ENCODE peak calls at places on chromosomes 6 and 20, in eight cellular contexts. Q is neural crest cell, G is mammary epithelial cell, O is fibroblast of pulmonary artery, U is nephron progenitor cell, Z is HFFc6, V is kidney epithelial cell, N is vagina. I is an unnamed sample.
A peak's percentile ranks its signal among the peaks of the same experiment; 100 is the strongest.

GRCh38 chr6:111846511-111847409 is 26.5 kb downstream of the FYN start:
- DNase-seq in Q (no peak), G (no peak), O (no peak), U (no peak), Z (no peak), V (no peak), N (no peak), I (no peak)

GRCh38 chr20:43458422-43458924 is 777 bp downstream of the SRSF6 start:
- DNase-seq in Q (no peak), G (peak; percentile 4), O (no peak), U (no peak), Z (no peak), V (no peak), N (no peak), I (no peak)

GRCh38 chr6:55925292-55925691 is 49.9 kb upstream of the BMP5 start:
- DNase-seq in Q (no peak), G (peak; percentile 85), O (peak; percentile 84), U (no peak), Z (peak; percentile 61), V (peak; percentile 70), N (no peak), I (no peak)

GRCh38 chr6:132612449-132613116 is 11.5 kb downstream of the TAAR2 start:
- DNase-seq in Q (no peak), G (no peak), O (no peak), U (no peak), Z (no peak), V (no peak), N (no peak), I (no peak)

GRCh38 chr6:36247691-36248090 is 22.2 kb upstream of the PNPLA1 start:
- DNase-seq in Q (no peak), G (no peak), O (peak; percentile 85), U (no peak), Z (peak; percentile 61), V (no peak), N (no peak), I (no peak)

GRCh38 chr6:135651964-135652755 is 154.6 kb upstream of the AHI1 start:
- DNase-seq in Q (no peak), G (no peak), O (no peak), U (no peak), Z (no peak), V (no peak), N (no peak), I (no peak)

GRCh38 chr6:43814865-43815264 is 44.9 kb downstream of the VEGFA start:
- DNase-seq in Q (no peak), G (no peak), O (no peak), U (no peak), Z (no peak), V (no peak), N (no peak), I (no peak)

GRCh38 chr20:16368645-16369292 is 204.5 kb downstream of the KIF16B start:
- DNase-seq in Q (no peak), G (no peak), O (peak; percentile 20), U (no peak), Z (no peak), V (no peak), N (no peak), I (no peak)

GRCh38 chr6:36505744-36506534 is 41.3 kb downstream of the STK38 start:
- DNase-seq in Q (no peak), G (no peak), O (no peak), U (no peak), Z (no peak), V (no peak), N (no peak), I (no peak)

GRCh38 chr20:46004813-46005505 is 3.7 kb upstream of the MMP9 start:
- DNase-seq in Q (no peak), G (peak; percentile 86), O (no peak), U (no peak), Z (no peak), V (no peak), N (no peak), I (no peak)

GRCh38 chr20:9995514-9996272 is 39.1 kb upstream of the ANKEF1 start:
- DNase-seq in Q (no peak), G (no peak), O (no peak), U (no peak), Z (no peak), V (no peak), N (no peak), I (no peak)

GRCh38 chr20:49497217-49497560 is 14.7 kb upstream of the KCNB1 start:
- DNase-seq in Q (no peak), G (no peak), O (no peak), U (no peak), Z (no peak), V (no peak), N (no peak), I (no peak)

GRCh38 chr6:83057705-83058321 is 7.8 kb downstream of the UBE3D start:
- DNase-seq in Q (peak; percentile 34), G (peak; percentile 37), O (peak; percentile 69), U (peak; percentile 49), Z (peak; percentile 22), V (no peak), N (no peak), I (peak; percentile 18)

GRCh38 chr6:5712349-5713215 is 294.1 kb downstream of the NRN1 start:
- DNase-seq in Q (no peak), G (no peak), O (no peak), U (no peak), Z (no peak), V (no peak), N (no peak), I (no peak)

GRCh38 chr20:62632575-62632974 is 9.7 kb upstream of the SLCO4A1 start:
- DNase-seq in Q (no peak), G (no peak), O (no peak), U (no peak), Z (no peak), V (no peak), N (no peak), I (no peak)

GRCh38 chr6:5246870-5247161 is 13.9 kb downstream of the LYRM4 start:
- DNase-seq in Q (no peak), G (no peak), O (no peak), U (no peak), Z (no peak), V (no peak), N (no peak), I (no peak)

GRCh38 chr20:53582574-53583351 is 10.9 kb downstream of the ZNF217 start:
- DNase-seq in Q (no peak), G (peak; percentile 98), O (peak; percentile 97), U (no peak), Z (peak; percentile 91), V (peak; percentile 81), N (peak; percentile 89), I (no peak)

GRCh38 chr6:39614393-39614792 is 110.8 kb downstream of the KIF6 start:
- DNase-seq in Q (no peak), G (no peak), O (no peak), U (no peak), Z (no peak), V (no peak), N (no peak), I (no peak)

GRCh38 chr6:39615622-39616021 is 109.6 kb downstream of the KIF6 start:
- DNase-seq in Q (no peak), G (no peak), O (no peak), U (no peak), Z (no peak), V (no peak), N (no peak), I (no peak)

GRCh38 chr6:39617023-39617422 is 108.2 kb downstream of the KIF6 start:
- DNase-seq in Q (no peak), G (no peak), O (no peak), U (no peak), Z (no peak), V (no peak), N (no peak), I (no peak)

GRCh38 chr6:39617520-39617919 is 107.7 kb downstream of the KIF6 start:
- DNase-seq in Q (no peak), G (no peak), O (no peak), U (no peak), Z (no peak), V (no peak), N (no peak), I (no peak)
- TF ChIP-seq CTCF in Q (no peak), G (no peak), O (no peak), U (no peak), Z (no peak), V (no peak), N (no peak), I (no peak)

DNA sequence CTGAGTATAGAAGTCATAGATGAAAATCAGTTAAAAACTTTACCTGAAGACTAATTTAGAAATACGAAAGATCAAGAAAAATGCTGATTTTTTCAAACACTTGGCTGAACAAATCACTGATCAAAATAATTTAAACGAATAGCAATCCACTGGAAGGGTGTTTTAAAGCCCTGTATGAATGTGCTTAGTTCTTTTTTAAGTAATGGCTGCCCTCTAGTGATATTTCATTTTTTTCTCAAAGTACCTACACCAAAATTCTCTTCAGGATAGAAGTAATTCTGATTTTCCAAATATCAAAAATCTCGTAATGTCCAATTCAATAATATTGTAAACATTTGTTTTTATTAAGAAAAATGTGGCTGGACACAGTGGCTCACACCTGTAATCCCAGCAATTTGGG is 32.5 kb downstream of the AKAP7 start:
- DNase-seq in Q (no peak), G (no peak), O (peak; percentile 31), U (no peak), Z (no peak), V (no peak), N (no peak), I (no peak)
- TF ChIP-seq CTCF in Q (peak; percentile 45), G (no peak), O (no peak), U (no peak), Z (peak; percentile 49), V (no peak), N (no peak), I (peak; percentile 9)

DNA sequence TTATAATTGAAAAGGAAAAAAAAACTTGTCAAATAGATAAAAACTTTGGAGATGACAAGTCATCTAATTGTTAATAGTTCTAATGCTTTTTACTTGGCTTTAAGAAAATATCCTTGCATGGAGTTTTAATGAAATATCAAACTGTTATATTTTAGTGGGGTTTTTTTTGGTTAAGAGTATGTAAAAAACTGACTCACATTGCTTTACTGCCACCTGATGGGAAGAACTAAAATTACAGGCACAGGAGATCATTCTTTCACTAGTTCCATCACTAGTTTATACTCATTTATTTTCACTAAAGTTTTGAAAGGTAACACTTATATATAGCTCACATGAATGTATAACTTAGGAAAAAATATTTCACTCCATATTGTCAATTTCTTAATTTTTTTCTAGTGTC is 309.1 kb downstream of the LMBRD1 start:
- DNase-seq in Q (no peak), G (no peak), O (no peak), U (no peak), Z (no peak), V (no peak), N (no peak), I (no peak)
- TF ChIP-seq CTCF in Q (peak; percentile 63), G (peak; percentile 27), O (peak; percentile 9), U (peak; percentile 39), Z (peak; percentile 55), V (peak; percentile 28), N (no peak), I (peak; percentile 53)

DNA sequence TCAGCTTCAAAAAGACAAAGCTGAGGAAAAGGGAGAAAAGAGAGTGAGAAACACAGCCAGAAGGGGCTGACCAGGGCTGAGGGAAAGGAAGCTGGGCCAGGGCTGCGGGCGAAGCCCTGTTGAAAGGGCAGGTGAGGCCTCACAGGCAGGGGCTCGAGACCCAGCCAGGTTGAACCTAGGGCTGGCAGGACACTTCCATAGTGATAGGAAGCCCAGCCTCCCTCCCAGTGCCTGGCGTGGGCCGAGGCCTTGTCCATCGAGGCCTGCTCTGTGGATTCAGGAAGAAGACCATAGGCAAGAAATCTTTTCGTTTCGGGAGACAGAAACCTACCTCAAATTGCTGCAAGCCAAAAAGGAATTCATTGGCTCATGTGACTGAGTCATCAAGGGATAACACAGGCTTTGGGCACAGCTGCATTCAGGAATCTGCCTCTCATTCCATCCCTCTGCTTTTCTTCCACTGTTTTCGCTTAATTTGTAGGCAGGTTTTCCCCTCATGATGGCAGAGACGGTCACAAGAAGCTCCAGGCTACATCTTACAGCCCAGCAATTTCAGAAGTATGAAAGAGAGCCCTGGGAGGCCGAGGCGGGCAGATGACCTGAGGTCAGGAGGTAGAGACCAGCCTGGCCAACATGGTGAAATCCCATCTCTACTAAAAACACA is 311.1 kb upstream of the SULF2 start:
- DNase-seq in Q (no peak), G (no peak), O (no peak), U (no peak), Z (no peak), V (no peak), N (no peak), I (no peak)
- TF ChIP-seq CTCF in Q (no peak), G (no peak), O (no peak), U (no peak), Z (no peak), V (no peak), N (no peak), I (no peak)

I was measured in progenitor cell of endocrine pancreas.